ENCODE peak calls at places on chromosomes 4 and X, in seven cellular contexts. One of them, this sample, is unnamed.

GRCh38 chrX:37644381-37645305 is 40.9 kb upstream of the XK start:
- DNase-seq in suprapubic skin: no peak
- DNase-seq in fibroblast of pulmonary artery: no peak
- DNase-seq in neuronal stem cell: no peak
- DNase-seq in heart right ventricle: no peak
- DNase-seq in MM.1S: no peak
- DNase-seq in right lobe of liver: no peak
- DNase-seq in this sample: no peak

GRCh38 chr4:94446386-94446785 is 5.4 kb upstream of the PDLIM5 start:
- DNase-seq in neuronal stem cell: no peak
- DNase-seq in fibroblast of pulmonary artery: peak; percentile 94
- DNase-seq in suprapubic skin: no peak
- DNase-seq in MM.1S: no peak
- DNase-seq in right lobe of liver: no peak
- DNase-seq in heart right ventricle: no peak
- DNase-seq in this sample: no peak

GRCh38 chr4:94577136-94577535 is 125.4 kb downstream of the PDLIM5 start:
- DNase-seq in neuronal stem cell: peak; percentile 80
- DNase-seq in MM.1S: no peak
- DNase-seq in suprapubic skin: no peak
- DNase-seq in fibroblast of pulmonary artery: peak; percentile 76
- DNase-seq in right lobe of liver: no peak
- DNase-seq in heart right ventricle: peak; percentile 69
- DNase-seq in this sample: no peak

GRCh38 chr4:26124753-26125236 is 196.0 kb upstream of the RBPJ start:
- DNase-seq in MM.1S: no peak
- DNase-seq in right lobe of liver: no peak
- DNase-seq in suprapubic skin: no peak
- DNase-seq in heart right ventricle: no peak
- DNase-seq in neuronal stem cell: no peak
- DNase-seq in fibroblast of pulmonary artery: no peak
- DNase-seq in this sample: peak; percentile 95

GRCh38 chr4:39706334-39706733 is 8.4 kb downstream of the UBE2K start:
- DNase-seq in fibroblast of pulmonary artery: peak; percentile 82
- DNase-seq in right lobe of liver: peak; percentile 76
- DNase-seq in neuronal stem cell: no peak
- DNase-seq in MM.1S: no peak
- DNase-seq in heart right ventricle: peak; percentile 54
- DNase-seq in suprapubic skin: no peak
- DNase-seq in this sample: no peak

GRCh38 chr4:153507679-153508073 is 41.5 kb downstream of the TMEM131L start:
- DNase-seq in suprapubic skin: no peak
- DNase-seq in fibroblast of pulmonary artery: no peak
- DNase-seq in heart right ventricle: no peak
- DNase-seq in MM.1S: no peak
- DNase-seq in neuronal stem cell: no peak
- DNase-seq in right lobe of liver: no peak
- DNase-seq in this sample: no peak

GRCh38 chr4:156779774-156780173 is 191.8 kb downstream of the PDGFC start:
- DNase-seq in heart right ventricle: no peak
- DNase-seq in MM.1S: no peak
- DNase-seq in fibroblast of pulmonary artery: peak; percentile 67
- DNase-seq in suprapubic skin: no peak
- DNase-seq in neuronal stem cell: no peak
- DNase-seq in right lobe of liver: no peak
- DNase-seq in this sample: no peak

GRCh38 chr4:68346461-68346860 is 3.4 kb downstream of the YTHDC1 start:
- DNase-seq in suprapubic skin: no peak
- DNase-seq in right lobe of liver: no peak
- DNase-seq in heart right ventricle: no peak
- DNase-seq in MM.1S: no peak
- DNase-seq in neuronal stem cell: no peak
- DNase-seq in fibroblast of pulmonary artery: no peak
- DNase-seq in this sample: no peak

GRCh38 chr4:156290811-156291210 is 337.1 kb upstream of the CTSO start:
- DNase-seq in heart right ventricle: no peak
- DNase-seq in neuronal stem cell: no peak
- DNase-seq in right lobe of liver: no peak
- DNase-seq in MM.1S: no peak
- DNase-seq in suprapubic skin: no peak
- DNase-seq in fibroblast of pulmonary artery: no peak
- DNase-seq in this sample: no peak

GRCh38 chr4:53617101-53617680 is 25.9 kb upstream of the LNX1 start:
- DNase-seq in right lobe of liver: no peak
- DNase-seq in suprapubic skin: no peak
- DNase-seq in neuronal stem cell: no peak
- DNase-seq in MM.1S: no peak
- DNase-seq in fibroblast of pulmonary artery: no peak
- DNase-seq in heart right ventricle: no peak
- DNase-seq in this sample: no peak

GRCh38 chr4:82988323-82988832 is 22.2 kb downstream of the LIN54 start:
- DNase-seq in suprapubic skin: no peak
- DNase-seq in MM.1S: no peak
- DNase-seq in right lobe of liver: no peak
- DNase-seq in neuronal stem cell: no peak
- DNase-seq in heart right ventricle: no peak
- DNase-seq in fibroblast of pulmonary artery: peak; percentile 46
- DNase-seq in this sample: no peak

DNA sequence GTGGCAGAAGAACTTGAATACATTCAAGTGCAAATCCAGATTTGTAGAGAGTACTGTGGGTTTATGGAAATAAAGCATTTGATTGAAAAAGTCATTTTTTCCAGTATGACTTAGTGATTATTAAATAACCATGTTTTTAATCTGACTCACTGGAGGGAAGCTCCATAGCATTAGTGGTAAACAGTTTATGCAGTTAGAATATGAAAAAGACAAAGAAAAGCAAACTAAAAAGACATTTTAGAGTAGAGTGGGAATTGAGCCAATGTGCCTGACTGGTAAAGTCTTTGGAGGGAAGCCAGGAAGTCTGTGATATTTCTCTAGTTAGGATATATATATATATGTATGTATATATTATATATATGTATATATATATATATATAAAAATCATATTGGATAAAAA is 53.4 kb downstream of the FAT4 start:
- DNase-seq in heart right ventricle: no peak
- DNase-seq in right lobe of liver: no peak
- DNase-seq in neuronal stem cell: no peak
- DNase-seq in suprapubic skin: no peak
- DNase-seq in MM.1S: no peak
- DNase-seq in fibroblast of pulmonary artery: peak; percentile 71
- DNase-seq in this sample: no peak
- H3K4me3 ChIP-seq in heart right ventricle: peak overlapping the region; percentile 40
- H3K4me3 ChIP-seq in right lobe of liver: peak overlapping the region; percentile 50
- H3K4me3 ChIP-seq in neuronal stem cell: no peak overlapping the region
- H3K4me3 ChIP-seq in suprapubic skin: peak overlapping the region; percentile 32
- H3K4me3 ChIP-seq in MM.1S: no peak overlapping the region
- H3K4me3 ChIP-seq in fibroblast of pulmonary artery: peak overlapping the region; percentile 54
- H3K4me3 ChIP-seq in this sample: no peak overlapping the region

GRCh38 chr4:168605411-168605810 is 108.6 kb downstream of the PALLD start:
- DNase-seq in neuronal stem cell: peak; percentile 15
- DNase-seq in MM.1S: no peak
- DNase-seq in suprapubic skin: no peak
- DNase-seq in right lobe of liver: no peak
- DNase-seq in fibroblast of pulmonary artery: peak; percentile 64
- DNase-seq in heart right ventricle: no peak
- DNase-seq in this sample: no peak
- H3K4me3 ChIP-seq in neuronal stem cell: no peak overlapping the region
- H3K4me3 ChIP-seq in MM.1S: no peak overlapping the region
- H3K4me3 ChIP-seq in suprapubic skin: no peak overlapping the region
- H3K4me3 ChIP-seq in right lobe of liver: no peak overlapping the region
- H3K4me3 ChIP-seq in fibroblast of pulmonary artery: no peak overlapping the region
- H3K4me3 ChIP-seq in heart right ventricle: no peak overlapping the region
- H3K4me3 ChIP-seq in this sample: no peak overlapping the region

GRCh38 chr4:174496631-174497442 is 25.5 kb downstream of the HPGD start:
- DNase-seq in heart right ventricle: no peak
- DNase-seq in fibroblast of pulmonary artery: no peak
- DNase-seq in suprapubic skin: no peak
- DNase-seq in right lobe of liver: no peak
- DNase-seq in neuronal stem cell: no peak
- DNase-seq in MM.1S: no peak
- DNase-seq in this sample: no peak
- H3K4me3 ChIP-seq in heart right ventricle: no peak overlapping the region
- H3K4me3 ChIP-seq in fibroblast of pulmonary artery: no peak overlapping the region
- H3K4me3 ChIP-seq in suprapubic skin: no peak overlapping the region
- H3K4me3 ChIP-seq in right lobe of liver: no peak overlapping the region
- H3K4me3 ChIP-seq in neuronal stem cell: no peak overlapping the region
- H3K4me3 ChIP-seq in MM.1S: no peak overlapping the region
- H3K4me3 ChIP-seq in this sample: no peak overlapping the region

DNA sequence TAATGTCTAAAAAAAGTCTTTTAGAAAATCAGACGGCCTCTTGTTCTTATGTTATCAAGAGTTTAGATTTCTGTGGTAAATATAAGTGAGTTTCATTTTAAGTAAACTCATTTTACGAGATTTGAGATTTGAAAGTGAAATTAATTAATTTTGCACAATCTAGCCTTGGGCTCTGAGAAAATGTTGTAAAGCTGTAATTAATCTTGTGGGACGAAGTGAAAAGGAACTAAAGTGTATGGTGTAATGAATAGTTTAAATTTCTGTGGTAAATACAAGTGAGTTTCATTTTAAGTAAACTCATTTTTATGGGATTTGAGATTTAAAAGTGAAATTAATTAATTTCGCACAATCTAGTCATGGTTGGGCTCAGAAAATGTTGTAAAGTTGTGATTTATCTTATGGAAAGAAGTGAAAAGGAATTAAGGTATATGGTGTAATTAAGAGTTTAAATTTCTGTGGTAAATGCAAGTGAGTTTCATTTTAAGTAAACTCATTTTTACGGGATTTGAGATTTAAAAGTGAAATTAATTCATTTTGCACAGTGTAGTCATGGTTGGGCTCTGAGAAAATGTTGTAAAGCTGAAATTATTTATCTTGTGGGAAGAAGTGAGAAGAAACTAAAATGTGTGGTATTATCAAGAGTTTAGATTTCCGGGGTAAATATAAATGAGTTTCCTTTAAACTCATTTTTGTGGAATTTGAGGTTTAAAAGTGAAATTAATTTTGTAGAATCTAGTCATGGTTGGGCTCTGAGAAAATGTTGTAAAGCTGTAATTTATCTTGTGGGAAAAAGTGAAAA is 1.6 kb downstream of the SCML1 start:
- DNase-seq in fibroblast of pulmonary artery: no peak
- DNase-seq in right lobe of liver: no peak
- DNase-seq in neuronal stem cell: no peak
- DNase-seq in MM.1S: no peak
- DNase-seq in heart right ventricle: no peak
- DNase-seq in suprapubic skin: no peak
- DNase-seq in this sample: no peak
- H3K4me3 ChIP-seq in fibroblast of pulmonary artery: peak overlapping the region; percentile 68
- H3K4me3 ChIP-seq in right lobe of liver: peak overlapping the region; percentile 59
- H3K4me3 ChIP-seq in neuronal stem cell: no peak overlapping the region
- H3K4me3 ChIP-seq in MM.1S: peak overlapping the region; percentile 71
- H3K4me3 ChIP-seq in heart right ventricle: peak overlapping the region; percentile 78
- H3K4me3 ChIP-seq in suprapubic skin: peak overlapping the region; percentile 62
- H3K4me3 ChIP-seq in this sample: peak overlapping the region; percentile 81

GRCh38 chr4:105952596-105952995 is 57.3 kb downstream of the NPNT start:
- DNase-seq in right lobe of liver: no peak
- DNase-seq in MM.1S: no peak
- DNase-seq in neuronal stem cell: no peak
- DNase-seq in suprapubic skin: no peak
- DNase-seq in heart right ventricle: no peak
- DNase-seq in fibroblast of pulmonary artery: no peak
- DNase-seq in this sample: no peak
- H3K4me3 ChIP-seq in right lobe of liver: no peak overlapping the region
- H3K4me3 ChIP-seq in MM.1S: no peak overlapping the region
- H3K4me3 ChIP-seq in neuronal stem cell: no peak overlapping the region
- H3K4me3 ChIP-seq in suprapubic skin: no peak overlapping the region
- H3K4me3 ChIP-seq in heart right ventricle: no peak overlapping the region
- H3K4me3 ChIP-seq in fibroblast of pulmonary artery: no peak overlapping the region
- H3K4me3 ChIP-seq in this sample: no peak overlapping the region

DNA sequence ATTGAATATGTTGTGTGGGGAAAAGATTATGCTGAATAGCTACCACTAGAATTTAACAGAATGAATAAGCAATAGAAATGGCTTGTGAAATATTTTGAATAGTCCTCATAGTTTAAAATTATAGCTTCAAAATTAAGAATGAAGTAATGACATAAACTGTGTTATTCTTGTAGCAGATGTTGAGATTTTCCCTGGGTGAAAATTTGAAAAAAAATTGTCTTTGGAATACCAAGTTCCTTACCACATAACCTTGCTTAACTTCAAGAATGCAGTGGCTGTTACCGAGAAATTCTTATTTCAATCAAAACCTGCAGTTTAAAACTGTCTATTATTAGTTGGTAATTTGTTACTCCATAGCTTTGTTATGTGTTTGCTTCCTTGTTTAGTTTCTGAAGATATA is 1268.6 kb downstream of the RAPGEF2 start:
- DNase-seq in right lobe of liver: no peak
- DNase-seq in neuronal stem cell: no peak
- DNase-seq in heart right ventricle: no peak
- DNase-seq in MM.1S: no peak
- DNase-seq in fibroblast of pulmonary artery: no peak
- DNase-seq in suprapubic skin: no peak
- DNase-seq in this sample: no peak
- H3K4me3 ChIP-seq in right lobe of liver: no peak overlapping the region
- H3K4me3 ChIP-seq in neuronal stem cell: no peak overlapping the region
- H3K4me3 ChIP-seq in heart right ventricle: no peak overlapping the region
- H3K4me3 ChIP-seq in MM.1S: no peak overlapping the region
- H3K4me3 ChIP-seq in fibroblast of pulmonary artery: no peak overlapping the region
- H3K4me3 ChIP-seq in suprapubic skin: no peak overlapping the region
- H3K4me3 ChIP-seq in this sample: no peak overlapping the region

DNA sequence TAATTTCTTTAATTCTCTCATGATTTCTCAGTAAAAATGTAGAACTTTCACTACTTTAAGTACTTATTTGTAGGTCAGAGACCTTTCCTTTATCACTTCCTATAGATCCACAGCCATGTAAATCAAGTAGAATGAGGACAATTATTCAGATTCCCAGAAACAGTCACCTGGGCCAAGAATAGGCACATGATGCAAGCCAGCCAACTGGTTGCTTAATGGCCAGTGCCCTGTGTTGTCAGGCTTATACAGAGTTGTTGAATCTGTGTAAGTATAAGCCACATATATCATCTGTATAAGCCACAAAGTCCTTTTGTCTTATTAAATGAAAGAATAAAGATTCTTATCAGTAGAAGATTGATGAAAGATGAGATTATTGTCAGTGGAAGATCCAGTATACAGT is 5.2 kb downstream of the BANK1 start:
- DNase-seq in suprapubic skin: no peak
- DNase-seq in fibroblast of pulmonary artery: no peak
- DNase-seq in neuronal stem cell: no peak
- DNase-seq in right lobe of liver: no peak
- DNase-seq in MM.1S: no peak
- DNase-seq in heart right ventricle: no peak
- DNase-seq in this sample: no peak
- H3K4me3 ChIP-seq in suprapubic skin: no peak overlapping the region
- H3K4me3 ChIP-seq in fibroblast of pulmonary artery: no peak overlapping the region
- H3K4me3 ChIP-seq in neuronal stem cell: no peak overlapping the region
- H3K4me3 ChIP-seq in right lobe of liver: no peak overlapping the region
- H3K4me3 ChIP-seq in MM.1S: no peak overlapping the region
- H3K4me3 ChIP-seq in heart right ventricle: no peak overlapping the region
- H3K4me3 ChIP-seq in this sample: no peak overlapping the region

GRCh38 chr4:169252339-169253086 is 18.2 kb downstream of the SH3RF1 start:
- DNase-seq in MM.1S: no peak
- DNase-seq in suprapubic skin: no peak
- DNase-seq in fibroblast of pulmonary artery: peak; percentile 77
- DNase-seq in heart right ventricle: peak; percentile 19
- DNase-seq in neuronal stem cell: no peak
- DNase-seq in right lobe of liver: no peak
- DNase-seq in this sample: no peak
- H3K4me3 ChIP-seq in MM.1S: no peak overlapping the region
- H3K4me3 ChIP-seq in suprapubic skin: no peak overlapping the region
- H3K4me3 ChIP-seq in fibroblast of pulmonary artery: no peak overlapping the region
- H3K4me3 ChIP-seq in heart right ventricle: no peak overlapping the region
- H3K4me3 ChIP-seq in neuronal stem cell: no peak overlapping the region
- H3K4me3 ChIP-seq in right lobe of liver: no peak overlapping the region
- H3K4me3 ChIP-seq in this sample: no peak overlapping the region

This sample was measured in LNCaP clone FGC.